ENCODE peak calls at places on chromosomes 1 and 21, in nine cellular contexts. J is lung, M is HepG2, O is heart right ventricle, E is AG04450, D is body of pancreas, Z is H9, A is SK-N-MC, Q is psoas muscle. R is an unnamed sample.

GRCh38 chr1:61055110-61055614 is 27.2 kb upstream of the NFIA start:
- DNase-seq in A (no peak), Q (no peak), M (no peak), E (no peak), Z (no peak), O (no peak), J (no peak), D (peak), R (no peak)

GRCh38 chr1:150259758-150260669 is 2.4 kb downstream of the CA14 start:
- DNase-seq in Z (peak), Q (no peak), D (peak), J (peak), A (no peak), O (no peak), M (peak), E (no peak), R (peak)

GRCh38 chr1:114314098-114314497 is 160.4 kb upstream of the SYT6 start:
- DNase-seq in Z (no peak), D (no peak), Q (no peak), M (no peak), O (no peak), A (no peak), E (no peak), J (no peak), R (no peak)

GRCh38 chr21:41375875-41376274 is 14.0 kb downstream of the MX2 start:
- DNase-seq in D (no peak), A (no peak), O (no peak), M (no peak), E (no peak), Q (no peak), J (no peak), Z (no peak), R (no peak)

GRCh38 chr21:15094706-15095105 is 29.9 kb upstream of the NRIP1 start:
- DNase-seq in Z (no peak), M (no peak), O (no peak), E (no peak), J (no peak), D (no peak), A (no peak), Q (no peak), R (no peak)

GRCh38 chr1:196779093-196779492 is 4.5 kb downstream of the CFHR3 start:
- DNase-seq in M (no peak), A (no peak), Q (no peak), E (no peak), J (no peak), O (no peak), Z (no peak), D (no peak), R (no peak)

GRCh38 chr1:68703921-68704354 is 207.1 kb upstream of the DEPDC1 start:
- DNase-seq in A (no peak), O (no peak), M (no peak), J (no peak), Q (no peak), Z (no peak), D (no peak), E (no peak), R (no peak)

GRCh38 chr1:116486424-116486823 is 84.4 kb downstream of the CD58 start:
- DNase-seq in Q (no peak), O (no peak), J (no peak), D (no peak), A (no peak), E (no peak), M (no peak), Z (no peak), R (no peak)

GRCh38 chr1:88741413-88741812 is 57.3 kb downstream of the PKN2 start:
- DNase-seq in Z (no peak), A (no peak), Q (no peak), M (no peak), D (no peak), E (no peak), J (no peak), O (no peak), R (no peak)

GRCh38 chr1:34060331-34060730 is 104.7 kb downstream of the CSMD2 start:
- DNase-seq in M (no peak), A (no peak), J (no peak), E (no peak), D (no peak), Q (no peak), Z (no peak), O (no peak), R (no peak)

GRCh38 chr21:16071761-16072160 is 342.0 kb downstream of the USP25 start:
- DNase-seq in J (no peak), A (no peak), M (no peak), E (no peak), Z (no peak), D (no peak), Q (no peak), O (no peak), R (no peak)

GRCh38 chr1:91712981-91713841 is 172.7 kb downstream of the TGFBR3 start:
- DNase-seq in O (peak), D (no peak), Z (no peak), M (no peak), E (no peak), Q (peak), J (no peak), A (no peak), R (peak)

GRCh38 chr1:36109041-36109679 is 15.9 kb downstream of the COL8A2 start:
- DNase-seq in J (no peak), A (no peak), O (no peak), D (no peak), Q (no peak), Z (no peak), E (peak), M (no peak), R (no peak)

GRCh38 chr21:41834252-41834925 is 44.8 kb downstream of the PRDM15 start:
- DNase-seq in E (no peak), D (no peak), J (no peak), M (no peak), Z (no peak), A (no peak), O (no peak), Q (no peak), R (no peak)

DNA sequence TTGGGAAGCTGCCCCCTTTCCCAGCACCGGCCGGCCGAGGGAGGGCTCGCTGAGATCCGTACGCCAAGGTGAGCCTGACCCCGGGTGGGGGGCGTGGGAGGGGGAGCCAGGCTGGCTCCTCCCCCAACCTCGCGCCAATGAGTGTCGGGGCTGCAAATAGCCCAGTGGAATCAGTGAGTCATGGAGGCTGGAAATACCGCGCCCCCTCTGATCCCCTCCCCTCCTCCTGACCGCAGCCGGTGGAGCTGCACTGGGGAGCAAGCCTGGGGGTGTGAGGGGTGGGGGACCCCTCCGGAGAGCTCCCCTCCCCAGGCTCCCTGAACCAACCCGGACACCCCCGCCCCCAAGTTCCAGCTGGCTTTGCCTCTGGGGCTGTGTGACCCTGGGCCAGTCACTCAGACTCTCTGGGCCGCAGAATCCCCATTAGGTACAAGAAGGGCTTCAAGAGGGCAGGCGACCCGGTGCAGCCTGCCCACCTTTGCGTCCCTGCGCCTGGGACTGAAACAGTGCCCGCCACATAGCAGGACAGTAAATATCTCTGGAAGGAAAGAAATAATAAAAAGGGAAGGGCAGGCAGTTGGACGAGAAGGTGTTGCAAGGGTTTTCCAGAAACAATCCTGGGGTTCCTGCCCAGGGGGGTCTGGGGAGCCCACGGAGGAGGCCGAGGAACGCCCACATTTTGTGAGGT is 4.5 kb downstream of the HSPB7 start:
- DNase-seq in D (peak), M (peak), Z (peak), E (no peak), Q (peak), A (no peak), J (no peak), O (peak), R (peak)
- H3K27ac ChIP-seq in D (peak), M (peak), Z (no peak), E (no peak), Q (peak), A (no peak), J (peak), O (peak), R (peak)

DNA sequence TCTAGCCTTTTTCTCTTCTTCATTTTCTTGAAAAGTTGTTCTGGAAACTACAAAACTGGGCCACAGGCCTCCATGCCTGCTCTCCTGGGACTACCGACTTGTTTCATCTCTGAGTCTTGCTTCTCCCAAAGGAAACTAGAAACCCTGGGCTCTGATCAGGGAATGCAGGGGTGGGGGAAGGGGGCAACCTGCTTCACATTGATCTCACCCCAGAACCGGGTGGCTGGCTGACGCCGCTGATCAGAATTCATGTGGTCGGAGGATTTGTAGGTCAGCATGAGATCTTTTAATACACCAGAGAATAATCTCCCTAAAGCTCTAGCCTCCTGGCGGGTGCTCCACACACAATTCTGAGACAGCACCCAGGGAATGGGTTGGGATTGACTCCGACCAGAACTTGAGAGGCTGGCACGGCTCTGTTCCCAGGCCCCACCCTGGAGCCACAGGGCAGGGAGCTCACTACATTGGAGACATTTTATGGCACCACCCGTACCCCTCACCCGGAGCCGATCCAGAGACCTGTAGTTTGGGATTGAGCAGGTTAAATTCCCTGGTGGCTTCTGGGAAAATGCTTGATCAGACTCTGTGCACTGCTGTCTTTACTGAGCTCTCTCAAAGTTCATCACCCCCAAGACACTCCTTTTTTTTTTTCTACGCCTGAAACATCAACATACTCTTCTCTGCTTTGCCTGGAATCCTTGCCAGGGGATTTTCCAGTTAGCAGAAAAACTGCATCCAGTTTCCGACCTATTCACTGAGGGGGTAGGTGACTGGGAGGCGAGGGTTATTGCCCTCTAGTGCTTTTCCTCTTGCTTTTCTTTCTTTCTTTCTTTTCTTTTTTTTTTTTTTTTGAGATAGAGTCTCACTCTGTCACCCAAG is 12.2 kb upstream of the ARHGEF10L start:
- DNase-seq in A (no peak), M (no peak), O (no peak), J (no peak), Z (no peak), D (peak), Q (no peak), E (no peak), R (peak)
- H3K27ac ChIP-seq in A (no peak), M (no peak), O (no peak), J (no peak), Z (no peak), D (peak), Q (peak), E (no peak), R (peak)

GRCh38 chr1:73947009-73947408 is 251.0 kb downstream of the LRRIQ3 start:
- DNase-seq in Z (no peak), Q (no peak), D (peak), E (no peak), O (no peak), M (peak), A (no peak), J (no peak), R (no peak)
- H3K27ac ChIP-seq in Z (no peak), Q (no peak), D (no peak), E (no peak), O (no peak), M (no peak), A (no peak), J (no peak), R (no peak)

DNA sequence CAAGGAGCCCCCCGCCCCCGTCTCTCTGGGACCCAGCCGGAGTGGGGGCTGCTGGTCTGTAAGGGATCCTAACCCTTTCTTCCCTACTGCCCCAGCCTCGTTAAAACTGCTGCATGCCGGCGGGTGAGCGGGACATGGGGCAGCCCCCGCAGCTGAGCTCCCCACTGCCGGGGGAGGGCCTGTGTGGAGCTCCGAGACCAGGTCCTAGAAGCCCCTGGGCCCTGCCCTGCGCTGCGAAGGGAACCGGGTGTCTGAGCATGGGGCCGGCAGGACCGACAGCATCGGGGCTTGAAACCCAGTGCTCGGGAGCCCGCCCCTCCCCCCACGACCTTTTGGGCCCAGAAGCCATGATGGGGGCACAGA is 9.2 kb upstream of the COL6A1 start:
- DNase-seq in D (no peak), M (no peak), E (no peak), O (no peak), A (no peak), Z (no peak), Q (peak), J (no peak), R (peak)
- H3K27ac ChIP-seq in D (peak), M (no peak), E (peak), O (peak), A (peak), Z (no peak), Q (peak), J (peak), R (peak)

R was measured in uterus.